ENCODE peak calls at places on chromosomes 2 and 18, in seven cellular contexts. P is colonic mucosa, K is choroid plexus epithelial cell, I is IMR-90, H is WTC11, C is spleen, L is bronchial epithelial cell. Y is an unnamed sample.

GRCh38 chr2:99883356-99883867 is 259.0 kb downstream of the AFF3 start:
- DNase-seq in L (no peak), I (no peak), C (no peak), K (no peak), P (no peak), H (no peak), Y (no peak)

GRCh38 chr2:6977786-6978185 is 60.6 kb downstream of the RNF144A start:
- DNase-seq in H (no peak), K (no peak), C (no peak), L (no peak), I (no peak), P (no peak), Y (no peak)

GRCh38 chr18:21117385-21118135 is 5.9 kb upstream of the ROCK1 start:
- DNase-seq in L (no peak), K (peak), I (peak), P (no peak), C (no peak), H (no peak), Y (no peak)

GRCh38 chr2:3169106-3169870 is 208.3 kb downstream of the EIPR1 start:
- DNase-seq in H (no peak), I (peak), P (no peak), C (peak), L (peak), K (peak), Y (no peak)

GRCh38 chr18:77042583-77042982 is 90.0 kb downstream of the MBP start:
- DNase-seq in K (no peak), P (no peak), C (no peak), L (peak), I (no peak), H (no peak), Y (no peak)

GRCh38 chr2:101360229-101360628 is 27.1 kb downstream of the CREG2 start:
- DNase-seq in H (no peak), C (no peak), I (peak), K (no peak), L (peak), P (no peak), Y (peak)

GRCh38 chr2:1546023-1546591 is 132.8 kb downstream of the TPO start:
- DNase-seq in L (peak), C (no peak), P (no peak), H (peak), I (peak), K (peak), Y (peak)

GRCh38 chr2:5766051-5766450 is 73.9 kb downstream of the SOX11 start:
- DNase-seq in P (no peak), I (peak), H (no peak), L (no peak), C (no peak), K (peak), Y (no peak)

GRCh38 chr2:109644571-109645275 is 30.6 kb downstream of the SOWAHC start:
- DNase-seq in C (no peak), K (peak), L (no peak), I (no peak), P (peak), H (peak), Y (no peak)

GRCh38 chr2:237877576-237878307 is 18.3 kb downstream of the RAMP1 start:
- DNase-seq in I (no peak), K (no peak), C (peak), L (no peak), P (no peak), H (no peak), Y (no peak)

GRCh38 chr2:26072925-26073768 is 39.3 kb downstream of the RAB10 start:
- DNase-seq in P (peak), L (no peak), H (no peak), I (no peak), C (no peak), K (peak), Y (no peak)

GRCh38 chr2:39696838-39697237 is 31.1 kb downstream of the TMEM178A start:
- DNase-seq in C (no peak), P (no peak), L (peak), H (no peak), I (peak), K (peak), Y (no peak)

GRCh38 chr2:157246212-157247067 is 11.1 kb upstream of the GALNT5 start:
- DNase-seq in P (no peak), C (no peak), H (peak), I (peak), K (peak), L (peak), Y (peak)

GRCh38 chr18:76568726-76569125 is 73.7 kb upstream of the ZNF516 start:
- DNase-seq in L (peak), C (no peak), I (no peak), K (peak), H (no peak), P (no peak), Y (no peak)

GRCh38 chr2:88764850-88765153 is 73.3 kb downstream of the RPIA start:
- DNase-seq in K (no peak), C (no peak), L (no peak), I (no peak), H (peak), P (no peak), Y (no peak)

GRCh38 chr18:9914584-9915290 is 921 bp downstream of the VAPA start:
- DNase-seq in C (peak), K (peak), I (peak), L (peak), P (peak), H (peak), Y (peak)

GRCh38 chr18:77271720-77272481 is 22.3 kb downstream of the GALR1 start:
- DNase-seq in K (peak), H (no peak), I (peak), L (peak), P (no peak), C (no peak), Y (no peak)

GRCh38 chr18:78960709-78961108 is 18.9 kb upstream of the SALL3 start:
- DNase-seq in K (no peak), L (no peak), P (no peak), C (no peak), I (no peak), H (no peak), Y (no peak)

GRCh38 chr2:186648130-186648529 is 45.7 kb upstream of the FAM171B start:
- DNase-seq in I (peak), H (no peak), K (peak), C (no peak), L (no peak), P (no peak), Y (no peak)
- TF ChIP-seq CTCF in I (no peak), H (no peak), K (no peak), C (no peak), L (no peak), P (no peak), Y (no peak)

GRCh38 chr2:143623270-143623669 is 494.1 kb downstream of the ARHGAP15 start:
- DNase-seq in I (no peak), L (no peak), H (no peak), K (peak), C (no peak), P (no peak), Y (no peak)
- TF ChIP-seq CTCF in I (peak), L (no peak), H (no peak), K (no peak), C (no peak), P (no peak), Y (no peak)

GRCh38 chr18:46343940-46344372 is 239.8 kb downstream of the HAUS1 start:
- DNase-seq in C (peak), L (peak), I (no peak), H (peak), K (no peak), P (peak), Y (no peak)
- TF ChIP-seq CTCF in C (no peak), L (peak), I (no peak), H (no peak), K (no peak), P (no peak), Y (no peak)

GRCh38 chr2:174633621-174633927 is 36.0 kb upstream of the WIPF1 start:
- DNase-seq in I (no peak), C (peak), K (peak), L (no peak), H (no peak), P (no peak), Y (no peak)

GRCh38 chr2:174635015-174635593 is 37.5 kb upstream of the WIPF1 start:
- DNase-seq in P (no peak), H (no peak), I (no peak), K (no peak), L (no peak), C (peak), Y (no peak)

GRCh38 chr2:174632847-174633620 is 35.4 kb upstream of the WIPF1 start:
- DNase-seq in H (no peak), K (peak), L (no peak), C (no peak), P (no peak), I (no peak), Y (no peak)

GRCh38 chr2:174635747-174636399 is 38.3 kb upstream of the WIPF1 start:
- DNase-seq in P (no peak), C (no peak), K (peak), I (peak), H (no peak), L (no peak), Y (no peak)

GRCh38 chr2:174634130-174635014 is 36.8 kb upstream of the WIPF1 start:
- DNase-seq in P (no peak), H (no peak), C (peak), L (no peak), I (peak), K (peak), Y (no peak)
- TF ChIP-seq CTCF in P (no peak), H (no peak), C (peak), L (no peak), I (no peak), K (no peak), Y (no peak)

GRCh38 chr2:207416936-207417718 is 112.6 kb upstream of the CREB1 start:
- DNase-seq in L (no peak), I (peak), P (no peak), H (no peak), C (no peak), K (no peak), Y (no peak)
- TF ChIP-seq CTCF in L (no peak), I (no peak), P (no peak), H (no peak), C (no peak), K (no peak), Y (no peak)

GRCh38 chr2:68565858-68566257 is 77.5 kb upstream of the PROKR1 start:
- DNase-seq in L (peak), K (peak), I (peak), H (no peak), C (no peak), P (no peak), Y (no peak)

GRCh38 chr2:68565273-68565672 is 78.1 kb upstream of the PROKR1 start:
- DNase-seq in I (no peak), C (no peak), K (no peak), P (no peak), L (no peak), H (no peak), Y (no peak)

GRCh38 chr2:68574202-68574791 is 69.1 kb upstream of the PROKR1 start:
- DNase-seq in I (no peak), K (no peak), H (no peak), L (peak), P (no peak), C (no peak), Y (no peak)

GRCh38 chr2:68566362-68566761 is 77.0 kb upstream of the PROKR1 start:
- DNase-seq in H (no peak), P (no peak), K (no peak), I (no peak), C (no peak), L (no peak), Y (no peak)

DNA sequence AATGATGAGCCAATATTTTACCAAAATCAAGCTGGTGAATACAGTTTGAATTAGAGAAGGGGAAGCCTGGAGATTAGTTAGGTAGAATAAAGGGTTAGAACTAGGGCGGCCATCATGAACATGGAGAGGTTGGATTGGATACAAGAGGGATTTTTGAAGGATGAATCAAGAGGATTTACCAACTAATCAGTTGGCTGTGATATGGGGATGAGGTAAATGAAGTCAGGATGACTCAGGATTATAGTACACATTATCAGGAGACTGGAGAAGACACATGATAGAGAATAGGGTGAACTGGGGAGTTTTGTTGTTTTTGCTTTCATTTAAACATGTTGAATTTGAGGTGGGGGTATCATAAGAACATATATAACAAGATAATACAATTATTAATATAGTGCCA is 73.8 kb upstream of the PROKR1 start:
- DNase-seq in P (no peak), K (peak), C (no peak), H (no peak), L (peak), I (peak), Y (no peak)
- TF ChIP-seq CTCF in P (no peak), K (no peak), C (no peak), H (no peak), L (no peak), I (no peak), Y (no peak)

GRCh38 chr18:6745504-6746031 is 16.1 kb downstream of the ARHGAP28 start:
- DNase-seq in K (no peak), P (no peak), L (no peak), H (no peak), I (no peak), C (no peak), Y (no peak)
- TF ChIP-seq CTCF in K (no peak), P (no peak), L (no peak), H (no peak), I (no peak), C (no peak), Y (no peak)